ENCODE peak calls at places on chromosomes 11 and 22, in nine cellular contexts. One of them, this sample, is unnamed.
A peak's percentile ranks its signal among the peaks of the same experiment; 100 is the strongest.

GRCh38 chr11:121464352-121464946 is 11.7 kb upstream of the SORL1-AS1 start:
- DNase-seq in T follicular helper cell: peak; percentile 54
- DNase-seq in right cardiac atrium: peak; percentile 68
- DNase-seq in Kasumi-1: peak; percentile 85
- DNase-seq in T-helper 1 cell: peak; percentile 88
- DNase-seq in ELR: peak; percentile 88
- DNase-seq in bronchial epithelial cell: peak; percentile 85
- DNase-seq in HTR-8/SVneo: peak; percentile 92
- DNase-seq in HuH-7: no peak
- DNase-seq in this sample: peak; percentile 97

GRCh38 chr11:57279131-57279530 is 42.1 kb upstream of the APLNR start:
- DNase-seq in HTR-8/SVneo: no peak
- DNase-seq in ELR: no peak
- DNase-seq in right cardiac atrium: no peak
- DNase-seq in T follicular helper cell: no peak
- DNase-seq in T-helper 1 cell: no peak
- DNase-seq in bronchial epithelial cell: peak; percentile 83
- DNase-seq in Kasumi-1: no peak
- DNase-seq in HuH-7: no peak
- DNase-seq in this sample: no peak

GRCh38 chr11:100105605-100106358 is 581.3 kb upstream of the ARHGAP42 start:
- DNase-seq in right cardiac atrium: no peak
- DNase-seq in HuH-7: no peak
- DNase-seq in bronchial epithelial cell: no peak
- DNase-seq in T follicular helper cell: no peak
- DNase-seq in T-helper 1 cell: no peak
- DNase-seq in ELR: no peak
- DNase-seq in HTR-8/SVneo: no peak
- DNase-seq in Kasumi-1: no peak
- DNase-seq in this sample: no peak

GRCh38 chr11:45949992-45950407 is 27.5 kb downstream of the LARGE2 start:
- DNase-seq in bronchial epithelial cell: no peak
- DNase-seq in T follicular helper cell: no peak
- DNase-seq in ELR: no peak
- DNase-seq in T-helper 1 cell: no peak
- DNase-seq in Kasumi-1: no peak
- DNase-seq in HuH-7: no peak
- DNase-seq in right cardiac atrium: no peak
- DNase-seq in HTR-8/SVneo: no peak
- DNase-seq in this sample: no peak

GRCh38 chr11:69320756-69321741 is 27.1 kb downstream of the MYEOV start:
- DNase-seq in ELR: peak; percentile 70
- DNase-seq in HuH-7: no peak
- DNase-seq in HTR-8/SVneo: no peak
- DNase-seq in right cardiac atrium: no peak
- DNase-seq in bronchial epithelial cell: no peak
- DNase-seq in T follicular helper cell: no peak
- DNase-seq in T-helper 1 cell: no peak
- DNase-seq in Kasumi-1: no peak
- DNase-seq in this sample: peak; percentile 89

GRCh38 chr11:74966651-74967050 is 17.6 kb downstream of the SPCS2 start:
- DNase-seq in Kasumi-1: no peak
- DNase-seq in T-helper 1 cell: no peak
- DNase-seq in bronchial epithelial cell: peak; percentile 51
- DNase-seq in T follicular helper cell: no peak
- DNase-seq in ELR: peak; percentile 70
- DNase-seq in right cardiac atrium: no peak
- DNase-seq in HTR-8/SVneo: no peak
- DNase-seq in HuH-7: no peak
- DNase-seq in this sample: peak; percentile 66

GRCh38 chr22:26502688-26503561 is 9.3 kb downstream of the TFIP11 start:
- DNase-seq in ELR: peak; percentile 57
- DNase-seq in T-helper 1 cell: peak; percentile 88
- DNase-seq in T follicular helper cell: peak; percentile 18
- DNase-seq in Kasumi-1: peak; percentile 96
- DNase-seq in HuH-7: peak; percentile 38
- DNase-seq in right cardiac atrium: no peak
- DNase-seq in HTR-8/SVneo: peak; percentile 23
- DNase-seq in bronchial epithelial cell: peak; percentile 36
- DNase-seq in this sample: peak; percentile 19

GRCh38 chr22:29388759-29389090 is 355 bp upstream of the AP1B1 start:
- DNase-seq in HTR-8/SVneo: no peak
- DNase-seq in T-helper 1 cell: no peak
- DNase-seq in right cardiac atrium: no peak
- DNase-seq in Kasumi-1: no peak
- DNase-seq in T follicular helper cell: no peak
- DNase-seq in bronchial epithelial cell: no peak
- DNase-seq in ELR: no peak
- DNase-seq in HuH-7: no peak
- DNase-seq in this sample: no peak

GRCh38 chr11:72225411-72225951 is 914 bp downstream of the INPPL1 start:
- DNase-seq in right cardiac atrium: no peak
- DNase-seq in bronchial epithelial cell: no peak
- DNase-seq in T-helper 1 cell: peak; percentile 30
- DNase-seq in Kasumi-1: no peak
- DNase-seq in HTR-8/SVneo: no peak
- DNase-seq in HuH-7: no peak
- DNase-seq in T follicular helper cell: no peak
- DNase-seq in ELR: peak; percentile 34
- DNase-seq in this sample: no peak

GRCh38 chr22:39446239-39446721 is 10.5 kb upstream of the MGAT3 start:
- DNase-seq in HTR-8/SVneo: no peak
- DNase-seq in Kasumi-1: no peak
- DNase-seq in bronchial epithelial cell: no peak
- DNase-seq in right cardiac atrium: no peak
- DNase-seq in T follicular helper cell: no peak
- DNase-seq in ELR: no peak
- DNase-seq in HuH-7: no peak
- DNase-seq in T-helper 1 cell: no peak
- DNase-seq in this sample: no peak

GRCh38 chr11:44561964-44562734 is 3.3 kb upstream of the CD82 start:
- DNase-seq in HTR-8/SVneo: no peak
- DNase-seq in T follicular helper cell: no peak
- DNase-seq in Kasumi-1: no peak
- DNase-seq in HuH-7: no peak
- DNase-seq in right cardiac atrium: no peak
- DNase-seq in T-helper 1 cell: no peak
- DNase-seq in bronchial epithelial cell: no peak
- DNase-seq in ELR: no peak
- DNase-seq in this sample: no peak

GRCh38 chr11:120719348-120719747 is 207.8 kb downstream of the GRIK4 start:
- DNase-seq in Kasumi-1: no peak
- DNase-seq in right cardiac atrium: no peak
- DNase-seq in T follicular helper cell: no peak
- DNase-seq in ELR: peak; percentile 31
- DNase-seq in bronchial epithelial cell: no peak
- DNase-seq in T-helper 1 cell: no peak
- DNase-seq in HuH-7: no peak
- DNase-seq in HTR-8/SVneo: no peak
- DNase-seq in this sample: peak; percentile 27

GRCh38 chr11:11312738-11313137 is 40.3 kb downstream of the CSNK2A3 start:
- DNase-seq in HuH-7: no peak
- DNase-seq in right cardiac atrium: no peak
- DNase-seq in T follicular helper cell: no peak
- DNase-seq in HTR-8/SVneo: no peak
- DNase-seq in bronchial epithelial cell: no peak
- DNase-seq in ELR: no peak
- DNase-seq in Kasumi-1: no peak
- DNase-seq in T-helper 1 cell: no peak
- DNase-seq in this sample: no peak

GRCh38 chr11:92296138-92296515 is 71.5 kb downstream of the FAT3 start:
- DNase-seq in T-helper 1 cell: no peak
- DNase-seq in Kasumi-1: no peak
- DNase-seq in T follicular helper cell: no peak
- DNase-seq in HTR-8/SVneo: no peak
- DNase-seq in HuH-7: no peak
- DNase-seq in ELR: peak; percentile 23
- DNase-seq in right cardiac atrium: no peak
- DNase-seq in bronchial epithelial cell: peak; percentile 77
- DNase-seq in this sample: peak; percentile 75

GRCh38 chr11:78399136-78399535 is 18.5 kb downstream of the GAB2 start:
- DNase-seq in HuH-7: no peak
- DNase-seq in T follicular helper cell: no peak
- DNase-seq in right cardiac atrium: no peak
- DNase-seq in Kasumi-1: no peak
- DNase-seq in bronchial epithelial cell: no peak
- DNase-seq in ELR: no peak
- DNase-seq in T-helper 1 cell: no peak
- DNase-seq in HTR-8/SVneo: no peak
- DNase-seq in this sample: no peak

GRCh38 chr11:134283461-134284230 is 7.5 kb downstream of the GLB1L3 start:
- DNase-seq in Kasumi-1: no peak
- DNase-seq in T follicular helper cell: no peak
- DNase-seq in T-helper 1 cell: no peak
- DNase-seq in HuH-7: no peak
- DNase-seq in HTR-8/SVneo: no peak
- DNase-seq in bronchial epithelial cell: no peak
- DNase-seq in right cardiac atrium: no peak
- DNase-seq in ELR: no peak
- DNase-seq in this sample: no peak

GRCh38 chr22:31192513-31192912 is 19.6 kb upstream of the LIMK2 start:
- DNase-seq in bronchial epithelial cell: peak; percentile 72
- DNase-seq in HuH-7: no peak
- DNase-seq in T-helper 1 cell: no peak
- DNase-seq in T follicular helper cell: no peak
- DNase-seq in HTR-8/SVneo: no peak
- DNase-seq in ELR: no peak
- DNase-seq in right cardiac atrium: no peak
- DNase-seq in Kasumi-1: no peak
- DNase-seq in this sample: no peak

GRCh38 chr22:29623059-29623458 is 19.6 kb downstream of the NF2 start:
- DNase-seq in ELR: no peak
- DNase-seq in HuH-7: no peak
- DNase-seq in Kasumi-1: no peak
- DNase-seq in T-helper 1 cell: no peak
- DNase-seq in right cardiac atrium: no peak
- DNase-seq in bronchial epithelial cell: peak; percentile 67
- DNase-seq in HTR-8/SVneo: no peak
- DNase-seq in T follicular helper cell: no peak
- DNase-seq in this sample: no peak

GRCh38 chr11:20477418-20478090 is 90.0 kb downstream of the PRMT3 start:
- DNase-seq in bronchial epithelial cell: peak; percentile 69
- DNase-seq in ELR: peak; percentile 29
- DNase-seq in HuH-7: no peak
- DNase-seq in T-helper 1 cell: no peak
- DNase-seq in Kasumi-1: no peak
- DNase-seq in right cardiac atrium: no peak
- DNase-seq in HTR-8/SVneo: no peak
- DNase-seq in T follicular helper cell: no peak
- DNase-seq in this sample: peak; percentile 9

GRCh38 chr11:119332111-119332765 is 2.1 kb upstream of the RNF26 start:
- DNase-seq in HTR-8/SVneo: no peak
- DNase-seq in T follicular helper cell: no peak
- DNase-seq in ELR: no peak
- DNase-seq in HuH-7: no peak
- DNase-seq in T-helper 1 cell: no peak
- DNase-seq in Kasumi-1: no peak
- DNase-seq in right cardiac atrium: no peak
- DNase-seq in bronchial epithelial cell: no peak
- DNase-seq in this sample: no peak

GRCh38 chr22:24134090-24134846 is 47.0 kb upstream of the SUSD2 start:
- DNase-seq in bronchial epithelial cell: no peak
- DNase-seq in Kasumi-1: peak; percentile 93
- DNase-seq in T-helper 1 cell: no peak
- DNase-seq in ELR: no peak
- DNase-seq in right cardiac atrium: no peak
- DNase-seq in HTR-8/SVneo: no peak
- DNase-seq in T follicular helper cell: peak; percentile 44
- DNase-seq in HuH-7: no peak
- DNase-seq in this sample: no peak

GRCh38 chr22:20951151-20951931 is 15.7 kb upstream of the AIFM3 start:
- DNase-seq in right cardiac atrium: no peak
- DNase-seq in T-helper 1 cell: no peak
- DNase-seq in bronchial epithelial cell: no peak
- DNase-seq in T follicular helper cell: no peak
- DNase-seq in Kasumi-1: no peak
- DNase-seq in HuH-7: no peak
- DNase-seq in HTR-8/SVneo: no peak
- DNase-seq in ELR: no peak
- DNase-seq in this sample: no peak

GRCh38 chr11:134727204-134727603 is 315.2 kb upstream of the B3GAT1 start:
- DNase-seq in Kasumi-1: no peak
- DNase-seq in HTR-8/SVneo: no peak
- DNase-seq in ELR: no peak
- DNase-seq in right cardiac atrium: no peak
- DNase-seq in bronchial epithelial cell: no peak
- DNase-seq in T follicular helper cell: no peak
- DNase-seq in T-helper 1 cell: no peak
- DNase-seq in HuH-7: no peak
- DNase-seq in this sample: peak; percentile 12

GRCh38 chr11:66188580-66188979 is 79.9 kb upstream of the RAB1B start:
- DNase-seq in ELR: peak; percentile 87
- DNase-seq in HTR-8/SVneo: peak; percentile 61
- DNase-seq in bronchial epithelial cell: peak; percentile 74
- DNase-seq in T follicular helper cell: no peak
- DNase-seq in right cardiac atrium: no peak
- DNase-seq in Kasumi-1: peak; percentile 29
- DNase-seq in T-helper 1 cell: no peak
- DNase-seq in HuH-7: no peak
- DNase-seq in this sample: peak; percentile 74

GRCh38 chr11:44885065-44885777 is 65.5 kb downstream of the TP53I11 start:
- DNase-seq in bronchial epithelial cell: no peak
- DNase-seq in HuH-7: no peak
- DNase-seq in ELR: no peak
- DNase-seq in HTR-8/SVneo: no peak
- DNase-seq in T follicular helper cell: no peak
- DNase-seq in right cardiac atrium: no peak
- DNase-seq in Kasumi-1: no peak
- DNase-seq in T-helper 1 cell: no peak
- DNase-seq in this sample: no peak

GRCh38 chr11:119484741-119485605 is 62.0 kb upstream of the THY1 start:
- DNase-seq in ELR: no peak
- DNase-seq in right cardiac atrium: no peak
- DNase-seq in T-helper 1 cell: no peak
- DNase-seq in bronchial epithelial cell: no peak
- DNase-seq in HuH-7: peak; percentile 43
- DNase-seq in T follicular helper cell: no peak
- DNase-seq in HTR-8/SVneo: no peak
- DNase-seq in Kasumi-1: no peak
- DNase-seq in this sample: no peak

GRCh38 chr22:33747576-33748180 is 172.6 kb downstream of the LARGE1 start:
- DNase-seq in T follicular helper cell: no peak
- DNase-seq in T-helper 1 cell: no peak
- DNase-seq in HuH-7: no peak
- DNase-seq in Kasumi-1: no peak
- DNase-seq in right cardiac atrium: no peak
- DNase-seq in HTR-8/SVneo: no peak
- DNase-seq in bronchial epithelial cell: no peak
- DNase-seq in ELR: no peak
- DNase-seq in this sample: no peak

GRCh38 chr11:113387605-113388211 is at the start of gene ANKK1:
- DNase-seq in HTR-8/SVneo: no peak
- DNase-seq in T-helper 1 cell: no peak
- DNase-seq in T follicular helper cell: no peak
- DNase-seq in right cardiac atrium: no peak
- DNase-seq in bronchial epithelial cell: peak; percentile 36
- DNase-seq in HuH-7: peak; percentile 30
- DNase-seq in Kasumi-1: no peak
- DNase-seq in ELR: no peak
- DNase-seq in this sample: no peak

GRCh38 chr11:12961615-12962014 is 47.5 kb upstream of the RASSF10 start:
- DNase-seq in bronchial epithelial cell: no peak
- DNase-seq in T-helper 1 cell: no peak
- DNase-seq in right cardiac atrium: no peak
- DNase-seq in ELR: peak; percentile 39
- DNase-seq in HuH-7: no peak
- DNase-seq in HTR-8/SVneo: peak; percentile 20
- DNase-seq in Kasumi-1: no peak
- DNase-seq in T follicular helper cell: no peak
- DNase-seq in this sample: peak; percentile 28

GRCh38 chr11:16607675-16608644 is 130.5 kb upstream of the C11orf58 start:
- DNase-seq in Kasumi-1: no peak
- DNase-seq in HuH-7: peak; percentile 71
- DNase-seq in T follicular helper cell: no peak
- DNase-seq in ELR: peak; percentile 8
- DNase-seq in HTR-8/SVneo: no peak
- DNase-seq in bronchial epithelial cell: peak; percentile 80
- DNase-seq in T-helper 1 cell: no peak
- DNase-seq in right cardiac atrium: peak; percentile 89
- DNase-seq in this sample: peak; percentile 14

GRCh38 chr11:126702987-126703386 is 297.6 kb downstream of the KIRREL3 start:
- DNase-seq in HuH-7: no peak
- DNase-seq in HTR-8/SVneo: no peak
- DNase-seq in Kasumi-1: no peak
- DNase-seq in T-helper 1 cell: no peak
- DNase-seq in right cardiac atrium: no peak
- DNase-seq in T follicular helper cell: no peak
- DNase-seq in ELR: no peak
- DNase-seq in bronchial epithelial cell: no peak
- DNase-seq in this sample: peak; percentile 31

This sample was measured in M059J.